ENCODE peak calls at places on chromosomes 7 and 10, in six cellular contexts. F is AG09319, I is IMR-90, N is BE2C, L is dorsolateral prefrontal cortex, D is A673. X is an unnamed sample.

GRCh38 chr10:29949411-29950011 is 109.9 kb downstream of the JCAD start:
- DNase-seq in L (no peak), I (peak), N (no peak), F (peak), D (no peak), X (peak)

GRCh38 chr7:12174931-12175330 is 36.2 kb upstream of the TMEM106B start:
- DNase-seq in F (no peak), L (no peak), I (no peak), D (no peak), N (no peak), X (no peak)

GRCh38 chr10:128242641-128243040 is 116.4 kb upstream of the MKI67 start:
- DNase-seq in L (no peak), I (no peak), F (no peak), N (peak), D (no peak), X (no peak)

GRCh38 chr10:30822693-30823465 is 193.3 kb upstream of the LYZL2 start:
- DNase-seq in F (no peak), L (no peak), I (no peak), D (no peak), N (no peak), X (no peak)

GRCh38 chr10:59856104-59856503 is 50.3 kb downstream of the CCDC6 start:
- DNase-seq in F (no peak), D (no peak), L (no peak), I (no peak), N (no peak), X (no peak)

GRCh38 chr10:31353574-31353973 is 34.6 kb downstream of the ZEB1 start:
- DNase-seq in I (peak), L (no peak), N (no peak), F (peak), D (peak), X (peak)

GRCh38 chr7:32036557-32036956 is 33.6 kb downstream of the PDE1C start:
- DNase-seq in L (no peak), I (peak), D (no peak), N (no peak), F (no peak), X (peak)

GRCh38 chr10:91211675-91212074 is 8.8 kb upstream of the PCGF5 start:
- DNase-seq in I (no peak), N (no peak), L (no peak), D (no peak), F (no peak), X (no peak)

GRCh38 chr7:19143930-19144574 is 1.2 kb downstream of the FERD3L start:
- DNase-seq in D (no peak), L (no peak), N (no peak), I (no peak), F (no peak), X (no peak)

GRCh38 chr7:12713625-12714435 is 26.4 kb downstream of the ARL4A start:
- DNase-seq in N (no peak), D (no peak), I (no peak), L (no peak), F (no peak), X (no peak)

GRCh38 chr7:16609842-16610450 is 35.6 kb downstream of the ANKMY2 start:
- DNase-seq in I (no peak), L (no peak), N (no peak), F (no peak), D (no peak), X (no peak)

GRCh38 chr10:107914450-107915276 is 750.2 kb upstream of the SORCS1 start:
- DNase-seq in L (peak), N (peak), F (no peak), D (peak), I (no peak), X (no peak)

GRCh38 chr7:25029075-25029474 is 49.1 kb upstream of the OSBPL3 start:
- DNase-seq in D (no peak), N (no peak), F (no peak), I (no peak), L (no peak), X (no peak)

GRCh38 chr7:598899-599298 is 79.3 kb upstream of the PDGFA start:
- DNase-seq in L (no peak), N (no peak), D (no peak), I (no peak), F (no peak), X (no peak)

GRCh38 chr7:85719981-85720963 is 533.4 kb upstream of the SEMA3D start:
- DNase-seq in I (peak), D (no peak), N (no peak), L (no peak), F (peak), X (peak)

GRCh38 chr7:94374721-94375120 is 20.0 kb upstream of the COL1A2 start:
- DNase-seq in D (no peak), I (no peak), N (no peak), F (no peak), L (no peak), X (no peak)

GRCh38 chr10:92573798-92574544 is at the start of gene IDE:
- DNase-seq in I (peak), N (peak), F (peak), L (peak), D (peak), X (peak)
- TF ChIP-seq CTCF in I (peak), N (peak), F (peak), L (peak), D (peak), X (peak)

DNA sequence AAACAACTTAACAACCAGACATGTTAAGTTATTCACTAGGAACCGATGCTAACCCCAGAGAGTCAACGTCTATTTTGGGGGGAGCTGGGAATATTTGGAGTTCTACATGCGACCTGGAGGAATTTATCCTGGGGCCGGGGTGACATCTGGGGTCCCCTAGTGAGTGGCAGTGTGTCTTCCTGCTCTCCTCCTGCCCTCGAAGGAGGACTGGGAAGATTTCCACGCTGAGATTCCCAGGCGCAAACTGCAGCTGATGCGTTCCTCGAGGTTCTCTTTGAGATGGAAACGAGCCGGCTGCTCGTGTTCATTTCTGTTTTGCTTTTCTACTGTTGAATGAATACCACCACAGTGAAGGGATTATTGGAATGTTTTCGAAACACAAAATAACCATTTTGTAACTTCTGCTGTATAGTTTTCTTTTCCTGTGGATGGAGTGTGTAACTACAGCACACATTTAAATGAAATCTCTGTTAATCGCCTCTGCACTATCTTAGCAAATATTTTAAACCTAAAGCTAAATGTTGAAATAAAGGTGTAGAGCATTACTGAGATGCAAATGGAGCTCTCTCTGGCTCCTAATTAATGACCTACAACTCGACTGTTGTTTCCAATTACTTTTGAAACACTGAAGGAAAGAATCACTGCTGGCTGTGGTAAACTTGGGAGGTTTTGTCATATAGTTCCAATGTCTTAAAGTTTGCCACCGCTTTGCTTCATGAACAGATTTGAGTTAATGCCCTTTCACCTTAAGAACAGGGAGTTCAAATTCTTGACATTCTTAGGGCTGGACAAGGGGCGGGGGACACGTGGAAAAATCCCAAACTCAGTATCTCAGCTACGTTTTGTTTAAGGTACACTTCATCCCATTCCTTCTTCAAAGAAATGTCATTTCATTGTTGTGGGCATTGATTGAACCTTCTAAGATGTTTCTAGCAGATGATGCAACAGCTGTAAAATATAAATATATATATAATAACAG is 21.1 kb downstream of the GATA3 start:
- DNase-seq in F (no peak), I (no peak), N (no peak), L (no peak), D (no peak), X (no peak)
- TF ChIP-seq CTCF in F (no peak), I (peak), N (no peak), L (no peak), D (no peak), X (no peak)

GRCh38 chr10:80681142-80681541 is 143.4 kb downstream of the SH2D4B start:
- DNase-seq in L (no peak), N (no peak), D (no peak), I (no peak), F (no peak), X (no peak)
- TF ChIP-seq CTCF in L (no peak), N (no peak), D (no peak), I (no peak), F (no peak), X (no peak)

GRCh38 chr10:84783386-84783785 is 455.0 kb downstream of the CCSER2 start:
- DNase-seq in N (peak), D (peak), I (no peak), F (no peak), L (no peak), X (peak)
- TF ChIP-seq CTCF in N (peak), D (peak), I (peak), F (no peak), L (peak), X (peak)

GRCh38 chr7:37993060-37993501 is 72.6 kb downstream of the EPDR1 start:
- DNase-seq in L (no peak), F (no peak), D (no peak), I (no peak), N (no peak), X (no peak)

GRCh38 chr7:37987732-37988131 is 67.3 kb downstream of the EPDR1 start:
- DNase-seq in I (no peak), D (no peak), L (no peak), F (no peak), N (no peak), X (peak)

GRCh38 chr7:37986780-37987380 is 66.4 kb downstream of the EPDR1 start:
- DNase-seq in N (no peak), F (no peak), L (no peak), D (peak), I (no peak), X (peak)

GRCh38 chr7:37988721-37989650 is 68.5 kb downstream of the EPDR1 start:
- DNase-seq in I (no peak), D (no peak), L (no peak), N (no peak), F (no peak), X (no peak)

GRCh38 chr7:37990337-37990736 is 69.9 kb downstream of the EPDR1 start:
- DNase-seq in D (no peak), N (no peak), I (no peak), L (no peak), F (no peak), X (no peak)
- TF ChIP-seq CTCF in D (no peak), N (no peak), I (no peak), L (no peak), F (no peak), X (no peak)

GRCh38 chr7:14123923-14124322 is 134.5 kb upstream of the ETV1 start:
- DNase-seq in N (no peak), L (no peak), I (no peak), D (no peak), F (no peak), X (no peak)

GRCh38 chr7:14125998-14126397 is 136.5 kb upstream of the ETV1 start:
- DNase-seq in L (no peak), D (no peak), I (peak), F (no peak), N (no peak), X (no peak)
- TF ChIP-seq CTCF in L (no peak), D (no peak), I (no peak), F (no peak), N (no peak), X (no peak)

GRCh38 chr10:96643920-96644319 is 57.1 kb upstream of the TM9SF3 start:
- DNase-seq in N (no peak), L (no peak), I (no peak), D (peak), F (no peak), X (no peak)
- TF ChIP-seq CTCF in N (no peak), L (no peak), I (no peak), D (peak), F (no peak), X (no peak)